ENCODE peak calls at places on chromosomes 6 and 20, in eight cellular contexts. One of them, this sample, is unnamed.

GRCh38 chr20:22576273-22576672 is 8.1 kb downstream of the FOXA2 start:
- DNase-seq in A549: no peak
- DNase-seq in IMR-90: no peak
- DNase-seq in stomach: no peak
- DNase-seq in K562: no peak
- DNase-seq in uterus: no peak
- DNase-seq in ovary: no peak
- DNase-seq in body of pancreas: peak
- DNase-seq in this sample: no peak

GRCh38 chr6:113570176-113570575 is 287.0 kb upstream of the MARCKS start:
- DNase-seq in uterus: no peak
- DNase-seq in ovary: no peak
- DNase-seq in IMR-90: no peak
- DNase-seq in K562: no peak
- DNase-seq in stomach: no peak
- DNase-seq in A549: no peak
- DNase-seq in body of pancreas: no peak
- DNase-seq in this sample: no peak

GRCh38 chr6:9208956-9209355 is 773.6 kb upstream of the SLC35B3 start:
- DNase-seq in IMR-90: no peak
- DNase-seq in uterus: no peak
- DNase-seq in body of pancreas: no peak
- DNase-seq in stomach: no peak
- DNase-seq in A549: no peak
- DNase-seq in K562: no peak
- DNase-seq in ovary: no peak
- DNase-seq in this sample: no peak

GRCh38 chr20:3854462-3854870 is 7.8 kb downstream of the MAVS start:
- DNase-seq in IMR-90: no peak
- DNase-seq in stomach: no peak
- DNase-seq in body of pancreas: no peak
- DNase-seq in K562: no peak
- DNase-seq in uterus: no peak
- DNase-seq in A549: no peak
- DNase-seq in ovary: no peak
- DNase-seq in this sample: no peak

GRCh38 chr20:48025661-48026060 is 240.4 kb upstream of the SULF2 start:
- DNase-seq in A549: no peak
- DNase-seq in stomach: no peak
- DNase-seq in ovary: no peak
- DNase-seq in K562: no peak
- DNase-seq in uterus: no peak
- DNase-seq in IMR-90: no peak
- DNase-seq in body of pancreas: no peak
- DNase-seq in this sample: no peak

GRCh38 chr6:8277769-8278168 is 157.6 kb downstream of the SLC35B3 start:
- DNase-seq in ovary: no peak
- DNase-seq in body of pancreas: no peak
- DNase-seq in A549: no peak
- DNase-seq in K562: no peak
- DNase-seq in stomach: no peak
- DNase-seq in IMR-90: no peak
- DNase-seq in uterus: no peak
- DNase-seq in this sample: no peak

GRCh38 chr6:85092224-85092623 is 327.8 kb upstream of the TBX18 start:
- DNase-seq in IMR-90: no peak
- DNase-seq in ovary: no peak
- DNase-seq in A549: no peak
- DNase-seq in body of pancreas: no peak
- DNase-seq in uterus: no peak
- DNase-seq in K562: no peak
- DNase-seq in stomach: no peak
- DNase-seq in this sample: no peak

GRCh38 chr6:775863-776262 is 82.9 kb upstream of the EXOC2 start:
- DNase-seq in ovary: no peak
- DNase-seq in K562: no peak
- DNase-seq in uterus: no peak
- DNase-seq in body of pancreas: no peak
- DNase-seq in A549: no peak
- DNase-seq in stomach: no peak
- DNase-seq in IMR-90: no peak
- DNase-seq in this sample: no peak

GRCh38 chr6:7058250-7058923 is 49.4 kb upstream of the RREB1 start:
- DNase-seq in K562: peak
- DNase-seq in stomach: peak
- DNase-seq in body of pancreas: peak
- DNase-seq in uterus: no peak
- DNase-seq in A549: peak
- DNase-seq in IMR-90: peak
- DNase-seq in ovary: no peak
- DNase-seq in this sample: no peak

GRCh38 chr6:67883500-67884366 is 751.3 kb upstream of the ADGRB3 start:
- DNase-seq in ovary: no peak
- DNase-seq in stomach: no peak
- DNase-seq in body of pancreas: no peak
- DNase-seq in A549: no peak
- DNase-seq in K562: peak
- DNase-seq in uterus: no peak
- DNase-seq in IMR-90: no peak
- DNase-seq in this sample: no peak

GRCh38 chr6:46352541-46353267 is 138.5 kb downstream of the RCAN2 start:
- DNase-seq in IMR-90: no peak
- DNase-seq in A549: no peak
- DNase-seq in stomach: no peak
- DNase-seq in ovary: no peak
- DNase-seq in body of pancreas: peak
- DNase-seq in uterus: peak
- DNase-seq in K562: peak
- DNase-seq in this sample: no peak

GRCh38 chr6:82970853-82971252 is 94.8 kb downstream of the UBE3D start:
- DNase-seq in uterus: no peak
- DNase-seq in stomach: no peak
- DNase-seq in body of pancreas: no peak
- DNase-seq in IMR-90: no peak
- DNase-seq in K562: no peak
- DNase-seq in A549: no peak
- DNase-seq in ovary: no peak
- DNase-seq in this sample: no peak

GRCh38 chr20:51366155-51366886 is 176.2 kb downstream of the NFATC2 start:
- DNase-seq in ovary: peak
- DNase-seq in A549: peak
- DNase-seq in IMR-90: peak
- DNase-seq in stomach: peak
- DNase-seq in K562: peak
- DNase-seq in uterus: peak
- DNase-seq in body of pancreas: peak
- DNase-seq in this sample: no peak

GRCh38 chr6:43695078-43695966 is 7.7 kb upstream of the MRPS18A start:
- DNase-seq in body of pancreas: peak
- DNase-seq in ovary: no peak
- DNase-seq in uterus: no peak
- DNase-seq in A549: no peak
- DNase-seq in IMR-90: no peak
- DNase-seq in stomach: peak
- DNase-seq in K562: no peak
- DNase-seq in this sample: no peak

GRCh38 chr6:31186052-31186734 is 15.7 kb upstream of the POU5F1 start:
- DNase-seq in IMR-90: no peak
- DNase-seq in uterus: peak
- DNase-seq in K562: no peak
- DNase-seq in stomach: peak
- DNase-seq in body of pancreas: peak
- DNase-seq in A549: no peak
- DNase-seq in ovary: no peak
- DNase-seq in this sample: no peak

GRCh38 chr6:118971682-118972081 is 36.7 kb upstream of the MCM9 start:
- DNase-seq in uterus: no peak
- DNase-seq in K562: no peak
- DNase-seq in IMR-90: no peak
- DNase-seq in ovary: no peak
- DNase-seq in body of pancreas: no peak
- DNase-seq in stomach: no peak
- DNase-seq in A549: no peak
- DNase-seq in this sample: no peak

GRCh38 chr6:168196385-168196860 is 117.4 kb upstream of the FRMD1 start:
- DNase-seq in uterus: peak
- DNase-seq in body of pancreas: peak
- DNase-seq in K562: no peak
- DNase-seq in A549: no peak
- DNase-seq in ovary: no peak
- DNase-seq in stomach: peak
- DNase-seq in IMR-90: no peak
- DNase-seq in this sample: no peak

GRCh38 chr20:50690979-50691584 is at the start of gene RIPOR3:
- DNase-seq in K562: peak
- DNase-seq in body of pancreas: peak
- DNase-seq in stomach: peak
- DNase-seq in A549: no peak
- DNase-seq in ovary: peak
- DNase-seq in IMR-90: no peak
- DNase-seq in uterus: peak
- DNase-seq in this sample: no peak

GRCh38 chr6:5260111-5260620 is 584 bp downstream of the LYRM4 start:
- DNase-seq in stomach: peak
- DNase-seq in ovary: no peak
- DNase-seq in body of pancreas: peak
- DNase-seq in IMR-90: peak
- DNase-seq in A549: peak
- DNase-seq in uterus: peak
- DNase-seq in K562: peak
- DNase-seq in this sample: peak
- TF ChIP-seq POLR2A in stomach: no peak
- TF ChIP-seq POLR2A in ovary: no peak
- TF ChIP-seq POLR2A in body of pancreas: no peak
- TF ChIP-seq POLR2A in IMR-90: no peak
- TF ChIP-seq POLR2A in A549: no peak
- TF ChIP-seq POLR2A in uterus: no peak
- TF ChIP-seq POLR2A in K562: no peak
- TF ChIP-seq POLR2A in this sample: no peak

GRCh38 chr6:125509477-125509876 is 207.7 kb upstream of the HDDC2 start:
- DNase-seq in stomach: no peak
- DNase-seq in IMR-90: no peak
- DNase-seq in uterus: no peak
- DNase-seq in A549: no peak
- DNase-seq in body of pancreas: no peak
- DNase-seq in ovary: no peak
- DNase-seq in K562: no peak
- DNase-seq in this sample: no peak

GRCh38 chr6:125508793-125509192 is 207.0 kb upstream of the HDDC2 start:
- DNase-seq in ovary: no peak
- DNase-seq in stomach: no peak
- DNase-seq in body of pancreas: no peak
- DNase-seq in K562: no peak
- DNase-seq in A549: no peak
- DNase-seq in IMR-90: no peak
- DNase-seq in uterus: no peak
- DNase-seq in this sample: no peak

GRCh38 chr6:125512621-125513020 is 210.9 kb upstream of the HDDC2 start:
- DNase-seq in body of pancreas: no peak
- DNase-seq in ovary: no peak
- DNase-seq in IMR-90: no peak
- DNase-seq in A549: no peak
- DNase-seq in K562: peak
- DNase-seq in stomach: no peak
- DNase-seq in uterus: no peak
- DNase-seq in this sample: no peak

GRCh38 chr6:125511809-125512341 is 210.1 kb upstream of the HDDC2 start:
- DNase-seq in K562: no peak
- DNase-seq in uterus: no peak
- DNase-seq in stomach: no peak
- DNase-seq in IMR-90: no peak
- DNase-seq in body of pancreas: peak
- DNase-seq in ovary: no peak
- DNase-seq in A549: no peak
- DNase-seq in this sample: no peak

GRCh38 chr6:125510405-125510804 is 208.6 kb upstream of the HDDC2 start:
- DNase-seq in uterus: no peak
- DNase-seq in stomach: no peak
- DNase-seq in K562: no peak
- DNase-seq in IMR-90: no peak
- DNase-seq in body of pancreas: no peak
- DNase-seq in ovary: no peak
- DNase-seq in A549: no peak
- DNase-seq in this sample: no peak
- H3K27ac ChIP-seq in uterus: no peak
- H3K27ac ChIP-seq in stomach: no peak
- H3K27ac ChIP-seq in K562: no peak
- H3K27ac ChIP-seq in IMR-90: no peak
- H3K27ac ChIP-seq in body of pancreas: no peak
- H3K27ac ChIP-seq in ovary: no peak
- H3K27ac ChIP-seq in A549: no peak
- H3K27ac ChIP-seq in this sample: no peak

GRCh38 chr6:33761922-33762629 is 15.4 kb upstream of the IP6K3 start:
- DNase-seq in stomach: peak
- DNase-seq in uterus: peak
- DNase-seq in ovary: peak
- DNase-seq in A549: peak
- DNase-seq in K562: peak
- DNase-seq in body of pancreas: peak
- DNase-seq in IMR-90: peak
- DNase-seq in this sample: no peak
- TF ChIP-seq POLR2A in stomach: no peak
- TF ChIP-seq POLR2A in uterus: no peak
- TF ChIP-seq POLR2A in ovary: no peak
- TF ChIP-seq POLR2A in A549: no peak
- TF ChIP-seq POLR2A in K562: no peak
- TF ChIP-seq POLR2A in body of pancreas: no peak
- TF ChIP-seq POLR2A in IMR-90: no peak
- TF ChIP-seq POLR2A in this sample: no peak

DNA sequence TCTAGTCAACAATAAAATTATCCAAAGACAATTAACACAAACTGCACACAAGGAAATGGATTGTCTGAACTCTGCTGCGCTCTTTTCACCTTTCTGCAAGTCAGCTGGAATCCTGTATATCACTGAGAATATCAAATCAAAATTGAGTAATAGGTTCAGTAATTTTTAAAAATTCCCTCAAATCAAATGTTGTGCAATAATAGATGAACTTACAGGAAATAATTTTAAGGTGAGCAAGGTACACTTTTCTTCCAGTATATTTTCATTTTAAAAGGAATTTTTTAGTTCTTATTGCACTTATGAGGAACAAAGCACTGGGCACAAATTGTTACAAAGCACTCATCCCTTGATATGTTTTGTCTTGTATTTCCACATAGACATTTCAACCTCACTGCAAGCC is 1.2 kb downstream of the SAYSD1 start:
- DNase-seq in A549: no peak
- DNase-seq in stomach: no peak
- DNase-seq in IMR-90: no peak
- DNase-seq in K562: no peak
- DNase-seq in ovary: no peak
- DNase-seq in uterus: no peak
- DNase-seq in body of pancreas: no peak
- DNase-seq in this sample: no peak
- H3K27ac ChIP-seq in A549: peak
- H3K27ac ChIP-seq in stomach: no peak
- H3K27ac ChIP-seq in IMR-90: no peak
- H3K27ac ChIP-seq in K562: no peak
- H3K27ac ChIP-seq in ovary: no peak
- H3K27ac ChIP-seq in uterus: no peak
- H3K27ac ChIP-seq in body of pancreas: no peak
- H3K27ac ChIP-seq in this sample: peak

This sample was measured in esophagus squamous epithelium.